ENCODE peak calls at places on chromosomes 3 and 15, in ten cellular contexts. D, H, S, W, J, G, F, P, C and Z are unnamed samples.

GRCh38 chr3:108125550-108126071 is 34.8 kb upstream of the CD47 start:
- DNase-seq in D (no peak), H (no peak), S (no peak), F (no peak), G (peak), P (no peak), W (no peak), C (no peak), J (no peak), Z (no peak)

GRCh38 chr15:50137330-50137761 is 18.3 kb upstream of the ATP8B4 start:
- DNase-seq in G (peak), S (no peak), P (no peak), J (no peak), W (peak), F (peak), C (no peak), H (peak), D (no peak), Z (no peak)

GRCh38 chr3:10926831-10927521 is 65.6 kb upstream of the SLC6A1 start:
- DNase-seq in W (peak), F (no peak), H (no peak), G (no peak), J (no peak), S (no peak), D (no peak), C (peak), P (no peak), Z (peak)

GRCh38 chr3:113241292-113242033 is 30.1 kb downstream of the BOC start:
- DNase-seq in S (no peak), H (no peak), F (no peak), P (peak), J (no peak), C (peak), D (no peak), W (peak), G (no peak), Z (no peak)

GRCh38 chr3:100825574-100825973 is 116.3 kb downstream of the TFG start:
- DNase-seq in J (no peak), G (no peak), W (peak), D (no peak), C (no peak), S (no peak), P (peak), F (no peak), H (no peak), Z (no peak)

GRCh38 chr3:151016421-151016820 is 43.9 kb upstream of the CLRN1 start:
- DNase-seq in P (no peak), F (no peak), W (peak), J (no peak), S (peak), G (no peak), D (no peak), H (no peak), C (no peak), Z (no peak)

GRCh38 chr3:186025161-186025560 is 83.7 kb downstream of the ETV5 start:
- DNase-seq in C (no peak), F (peak), W (peak), P (peak), S (no peak), D (no peak), G (peak), J (no peak), H (no peak), Z (no peak)

GRCh38 chr3:172903642-172904041 is 153.1 kb downstream of the ECT2 start:
- DNase-seq in P (no peak), W (no peak), H (no peak), F (no peak), G (no peak), S (no peak), C (no peak), J (no peak), D (no peak), Z (no peak)

GRCh38 chr3:1699361-1699920 is 399.2 kb upstream of the CNTN4 start:
- DNase-seq in S (no peak), J (no peak), G (no peak), W (no peak), F (no peak), C (no peak), P (no peak), D (no peak), H (no peak), Z (no peak)

GRCh38 chr15:59170295-59170881 is 36.3 kb upstream of the LDHAL6B start:
- DNase-seq in S (peak), H (peak), J (peak), P (no peak), C (no peak), D (peak), F (peak), G (no peak), W (peak), Z (no peak)

GRCh38 chr15:90231028-90232017 is 2.4 kb downstream of the CIB1 start:
- DNase-seq in D (peak), S (no peak), W (no peak), H (no peak), P (no peak), G (peak), J (no peak), C (no peak), F (no peak), Z (no peak)

GRCh38 chr15:73078722-73079121 is 26.5 kb downstream of the NEO1 start:
- DNase-seq in G (no peak), D (peak), S (peak), W (peak), P (no peak), H (peak), C (no peak), F (peak), J (no peak), Z (no peak)

GRCh38 chr3:55030938-55031337 is 103.1 kb upstream of the LRTM1 start:
- DNase-seq in W (no peak), D (no peak), G (no peak), H (no peak), F (no peak), J (no peak), C (no peak), S (no peak), P (no peak), Z (no peak)

GRCh38 chr3:77039606-77040553 is at the start of gene ROBO2:
- DNase-seq in S (peak), D (peak), P (peak), W (peak), C (peak), F (peak), G (no peak), H (peak), J (peak), Z (peak)

GRCh38 chr3:153734777-153735551 is 386.2 kb upstream of the ARHGEF26 start:
- DNase-seq in P (no peak), J (no peak), W (peak), D (no peak), S (peak), C (no peak), F (no peak), H (no peak), G (no peak), Z (no peak)

GRCh38 chr3:13016083-13016725 is 57.0 kb downstream of the IQSEC1 start:
- DNase-seq in S (no peak), D (peak), H (no peak), J (no peak), G (peak), C (no peak), P (no peak), W (no peak), F (no peak), Z (no peak)

GRCh38 chr3:23017800-23018199 is 185.3 kb upstream of the UBE2E2 start:
- DNase-seq in C (no peak), H (no peak), P (no peak), J (no peak), F (peak), G (no peak), D (no peak), S (no peak), W (peak), Z (no peak)

GRCh38 chr15:85753261-85753660 is 41.5 kb downstream of the KLHL25 start:
- DNase-seq in H (no peak), S (no peak), G (no peak), J (no peak), D (no peak), F (no peak), P (no peak), W (no peak), C (no peak), Z (no peak)

GRCh38 chr3:72338942-72339749 is 509.1 kb downstream of the SHQ1 start:
- DNase-seq in P (peak), W (peak), G (peak), F (peak), C (peak), D (peak), S (peak), J (no peak), H (peak), Z (no peak)

GRCh38 chr15:89781055-89781454 is 4.9 kb downstream of the MESP2 start:
- DNase-seq in D (no peak), F (no peak), S (no peak), H (no peak), J (no peak), G (peak), P (no peak), W (no peak), C (no peak), Z (no peak)

GRCh38 chr3:156750874-156751245 is 75.3 kb upstream of the LEKR1 start:
- DNase-seq in F (peak), J (no peak), S (no peak), D (no peak), P (no peak), G (no peak), H (no peak), W (peak), C (no peak), Z (no peak)